ENCODE peak calls at places on chromosome 7, in four cellular contexts. V, T, S and X are unnamed samples.

GRCh38 chr7:54788664-54789063 is 29.7 kb upstream of the SEC61G start:
- DNase-seq in T (peak), V (peak), S (peak), X (peak)

GRCh38 chr7:29369909-29370488 is 175.4 kb downstream of the CHN2 start:
- DNase-seq in V (no peak), S (peak), T (peak), X (no peak)

GRCh38 chr7:154965014-154965413 is 37.9 kb downstream of the PAXIP1 start:
- DNase-seq in V (no peak), S (peak), T (no peak), X (peak)

GRCh38 chr7:31102151-31102972 is 50.3 kb downstream of the ADCYAP1R1 start:
- DNase-seq in V (no peak), T (no peak), S (no peak), X (no peak)

GRCh38 chr7:143375298-143376034 is 5.7 kb upstream of the ZYX start:
- DNase-seq in S (no peak), T (no peak), V (no peak), X (no peak)

GRCh38 chr7:130297628-130298027 is 4.7 kb downstream of the CPA4 start:
- DNase-seq in V (no peak), S (no peak), T (no peak), X (no peak)

GRCh38 chr7:128151646-128152045 is 89.4 kb upstream of the LEP start:
- DNase-seq in V (no peak), S (no peak), T (no peak), X (no peak)

GRCh38 chr7:119724041-119724792 is 548.8 kb upstream of the KCND2 start:
- DNase-seq in V (no peak), T (no peak), S (no peak), X (no peak)

GRCh38 chr7:13542451-13542850 is 447.0 kb downstream of the ETV1 start:
- DNase-seq in T (no peak), V (no peak), S (no peak), X (no peak)